ENCODE peak calls at places on chromosomes 6 and 20, in five cellular contexts. S is HCT116, A is gastrocnemius medialis, V is fibroblast of lung, K is sigmoid colon. L is an unnamed sample. For H3K4me1, the result is how much of the 10 kb centered on the place peaks cover.

GRCh38 chr20:38645980-38646858 is 44.6 kb downstream of the ARHGAP40 start:
- DNase-seq in A (peak), V (peak), S (peak), K (peak), L (peak)

GRCh38 chr6:72813807-72814596 is 192.1 kb downstream of the KCNQ5 start:
- DNase-seq in S (no peak), V (no peak), A (peak), K (no peak), L (no peak)

GRCh38 chr20:2804921-2805681 is 4.7 kb upstream of the CPXM1 start:
- DNase-seq in S (no peak), A (no peak), K (no peak), V (no peak), L (no peak)

GRCh38 chr20:39473533-39473932 is 511.4 kb downstream of the DHX35 start:
- DNase-seq in V (no peak), A (no peak), K (no peak), S (no peak), L (no peak)

GRCh38 chr6:14129572-14129971 is 12.0 kb downstream of the CD83 start:
- DNase-seq in S (peak), K (peak), A (peak), V (peak), L (peak)

GRCh38 chr6:21164768-21165326 is 428.7 kb upstream of the SOX4 start:
- DNase-seq in A (no peak), K (no peak), V (peak), S (peak), L (no peak)

GRCh38 chr6:130396722-130397121 is 30.9 kb downstream of the TMEM200A start:
- DNase-seq in A (no peak), K (no peak), S (no peak), V (no peak), L (no peak)

GRCh38 chr20:59485576-59486250 is 118.6 kb upstream of the PHACTR3 start:
- DNase-seq in S (no peak), V (no peak), A (no peak), K (no peak), L (no peak)

GRCh38 chr6:47047479-47048411 is 5.6 kb upstream of the ADGRF1 start:
- DNase-seq in K (no peak), A (peak), V (peak), S (peak), L (peak)

GRCh38 chr6:73710470-73710869 is 14.5 kb downstream of the CD109 start:
- DNase-seq in S (peak), A (no peak), V (peak), K (no peak), L (no peak)

GRCh38 chr20:8913452-8913851 is 155.4 kb upstream of the PLCB4 start:
- DNase-seq in V (no peak), K (no peak), S (no peak), A (no peak), L (peak)

GRCh38 chr6:167571550-167571949 is 246.7 kb downstream of the TTLL2 start:
- DNase-seq in K (peak), S (no peak), V (no peak), A (no peak), L (no peak)

GRCh38 chr6:168284187-168284586 is 35.4 kb downstream of the DACT2 start:
- DNase-seq in K (peak), S (no peak), V (no peak), A (no peak), L (no peak)

GRCh38 chr6:67175091-67175490 is 1460.0 kb upstream of the ADGRB3 start:
- DNase-seq in S (no peak), K (no peak), V (no peak), A (no peak), L (peak)

GRCh38 chr20:17863209-17863576 is 105.4 kb downstream of the SNX5 start:
- DNase-seq in A (no peak), V (no peak), S (no peak), K (no peak), L (no peak)

GRCh38 chr6:129501401-129502051 is 208.5 kb downstream of the ARHGAP18 start:
- DNase-seq in S (peak), K (peak), A (peak), V (peak), L (peak)

GRCh38 chr6:28081486-28081751 is 1.1 kb downstream of the ZNF165 start:
- DNase-seq in S (no peak), A (no peak), K (no peak), V (peak), L (no peak)

GRCh38 chr20:45432294-45432693 is 16.4 kb downstream of the PIGT start:
- DNase-seq in S (no peak), V (no peak), K (no peak), A (no peak), L (no peak)

GRCh38 chr6:26270903-26271639 is 93.9 kb upstream of the BTN3A2 start:
- DNase-seq in K (peak), V (peak), S (no peak), A (no peak), L (peak)

GRCh38 chr20:8126190-8126589 is 5.9 kb upstream of the PLCB1 start:
- DNase-seq in K (no peak), V (no peak), A (no peak), S (no peak), L (no peak)

GRCh38 chr6:132929141-132929540 is 114.8 kb downstream of the RPS12 start:
- DNase-seq in K (no peak), V (peak), S (no peak), A (no peak), L (no peak)

GRCh38 chr6:96301781-96302180 is 219.8 kb upstream of the UFL1 start:
- DNase-seq in V (peak), S (peak), A (no peak), K (no peak), L (no peak)

GRCh38 chr20:1369970-1370369 is 22.9 kb downstream of the FKBP1A start:
- DNase-seq in K (no peak), S (no peak), V (no peak), A (no peak), L (no peak)

GRCh38 chr6:85372188-85372914 is 77.5 kb upstream of the NT5E start:
- DNase-seq in A (no peak), S (no peak), V (no peak), K (no peak), L (no peak)

DNA sequence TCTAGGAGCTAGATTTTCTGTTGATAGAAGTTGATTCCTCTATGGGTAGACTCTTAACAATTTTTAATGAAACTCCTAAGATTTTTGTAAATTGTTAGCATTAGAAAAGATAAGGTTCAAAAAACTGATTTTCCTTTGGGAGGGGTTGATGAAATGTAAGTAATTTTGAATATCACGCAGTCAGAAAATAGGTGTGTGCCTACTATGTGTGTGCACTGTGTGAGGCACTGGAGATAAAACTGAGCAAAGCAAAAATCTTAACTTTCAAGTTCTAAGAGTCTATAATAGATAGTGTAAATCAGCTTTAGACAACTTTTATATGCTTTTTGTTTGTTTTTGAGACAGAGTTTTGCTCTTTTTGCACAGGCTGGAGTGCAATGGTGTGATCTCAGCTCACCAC is 53.3 kb downstream of the FAM217A start:
- DNase-seq in A (no peak), V (no peak), S (no peak), K (no peak), L (no peak)
- H3K4me1 ChIP-seq in A (half or more), V (under half), S (under half), K (half or more), L (under half)

GRCh38 chr6:42403415-42403814 is 48.3 kb downstream of the TRERF1 start:
- DNase-seq in A (no peak), K (no peak), V (peak), S (no peak), L (no peak)
- H3K4me3 ChIP-seq in A (no peak), K (no peak), V (no peak), S (peak), L (no peak)

GRCh38 chr6:15451738-15452137 is 205.9 kb downstream of the JARID2 start:
- DNase-seq in A (no peak), K (no peak), S (no peak), V (no peak), L (no peak)

GRCh38 chr6:15452182-15452941 is 206.5 kb downstream of the JARID2 start:
- DNase-seq in V (no peak), S (no peak), A (no peak), K (no peak), L (no peak)

GRCh38 chr6:15456422-15456821 is 206.4 kb downstream of the DTNBP1 start:
- DNase-seq in A (no peak), K (no peak), S (no peak), V (no peak), L (no peak)

GRCh38 chr6:15453622-15454021 is 207.8 kb downstream of the JARID2 start:
- DNase-seq in K (peak), V (no peak), S (no peak), A (peak), L (no peak)

GRCh38 chr6:15453186-15453585 is 207.3 kb downstream of the JARID2 start:
- DNase-seq in K (no peak), S (no peak), A (no peak), V (no peak), L (no peak)
- H3K4me1 ChIP-seq in K (under half), S (under half), A (half or more), V (under half), L (under half)

DNA sequence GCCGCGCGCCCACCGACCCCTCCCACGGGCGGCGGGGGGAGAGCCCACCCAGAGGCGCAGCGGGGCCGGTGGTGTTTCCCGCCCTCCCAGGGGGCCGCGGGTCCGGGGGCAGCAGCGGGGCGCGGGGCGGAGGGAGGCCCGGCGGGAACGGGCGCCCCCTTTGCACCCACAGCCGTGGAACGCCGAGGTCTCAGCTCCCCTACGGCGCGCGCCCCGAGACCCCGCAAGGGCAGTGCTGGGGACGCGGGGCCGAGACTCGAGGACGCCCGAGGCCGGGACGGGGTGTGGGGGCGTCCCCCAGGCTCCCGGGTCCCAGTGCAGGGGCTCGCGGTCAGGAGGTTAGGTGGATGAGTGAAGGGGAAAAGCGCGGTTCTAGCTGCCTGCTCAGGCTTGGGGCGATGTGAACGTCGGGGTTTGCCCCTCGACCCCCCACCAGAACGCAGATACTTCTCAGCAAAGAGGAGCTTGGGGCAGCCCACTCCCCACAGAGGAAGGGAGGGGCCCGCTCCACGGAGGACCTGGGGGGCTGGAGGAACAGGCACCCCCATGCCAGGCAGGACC is 65.5 kb upstream of the BHLHE23 start:
- DNase-seq in V (no peak), A (no peak), S (no peak), K (peak), L (no peak)
- H3K4me3 ChIP-seq in V (no peak), A (no peak), S (no peak), K (no peak), L (no peak)

DNA sequence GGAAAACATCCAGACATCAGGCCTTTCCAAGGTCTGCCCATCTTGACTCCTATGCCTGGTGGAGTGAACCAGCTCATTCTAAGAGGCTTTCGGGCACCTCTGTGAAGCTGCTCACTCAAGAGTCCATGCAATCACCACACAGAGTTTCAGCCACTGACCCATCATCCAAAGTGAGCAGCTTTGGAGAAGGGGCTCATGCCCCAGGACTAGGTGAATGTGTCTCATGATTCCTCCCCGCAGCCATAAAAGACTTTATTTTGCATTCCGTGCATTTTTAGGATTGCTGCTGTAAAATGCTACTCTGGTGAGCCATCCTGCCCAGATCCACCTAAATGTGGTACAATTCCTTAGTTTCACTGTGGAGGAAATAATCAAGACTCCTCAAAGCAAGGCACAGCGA is 44.5 kb upstream of the EZR start:
- DNase-seq in V (peak), K (no peak), S (no peak), A (no peak), L (no peak)
- H3K4me1 ChIP-seq in V (under half), K (under half), S (half or more), A (under half), L (under half)

GRCh38 chr20:35734777-35735649 is 7.0 kb downstream of the RBM39 start:
- DNase-seq in S (no peak), K (no peak), V (no peak), A (no peak), L (no peak)
- H3K4me3 ChIP-seq in S (no peak), K (no peak), V (no peak), A (peak), L (no peak)

GRCh38 chr20:22428051-22428450 is 156.3 kb downstream of the FOXA2 start:
- DNase-seq in K (no peak), V (no peak), A (no peak), S (no peak), L (no peak)
- H3K4me1 ChIP-seq in K (under half), V (under half), A (under half), S (under half), L (under half)

GRCh38 chr20:58130574-58130973 is 97.9 kb downstream of the ANKRD60 start:
- DNase-seq in V (peak), K (no peak), S (no peak), A (no peak), L (no peak)

GRCh38 chr20:58129736-58130135 is 98.7 kb downstream of the ANKRD60 start:
- DNase-seq in A (no peak), K (no peak), V (no peak), S (no peak), L (no peak)

GRCh38 chr20:58131581-58132142 is 96.8 kb downstream of the ANKRD60 start:
- DNase-seq in V (peak), A (no peak), S (peak), K (peak), L (no peak)

GRCh38 chr20:58130156-58130555 is 98.3 kb downstream of the ANKRD60 start:
- DNase-seq in S (no peak), V (no peak), K (no peak), A (no peak), L (no peak)

GRCh38 chr20:58131111-58131510 is 97.3 kb downstream of the ANKRD60 start:
- DNase-seq in V (peak), A (no peak), K (peak), S (no peak), L (no peak)
- H3K4me3 ChIP-seq in V (no peak), A (no peak), K (no peak), S (no peak), L (no peak)

GRCh38 chr6:30769088-30769852 is 24.9 kb upstream of the IER3 start:
- DNase-seq in V (peak), A (no peak), S (peak), K (peak), L (peak)

GRCh38 chr6:30768634-30769087 is 24.3 kb upstream of the IER3 start:
- DNase-seq in K (no peak), A (no peak), V (peak), S (no peak), L (no peak)

GRCh38 chr6:30767158-30767943 is 23.0 kb upstream of the IER3 start:
- DNase-seq in K (no peak), S (no peak), A (no peak), V (no peak), L (no peak)

GRCh38 chr6:30766461-30767157 is 22.3 kb upstream of the IER3 start:
- DNase-seq in V (no peak), A (no peak), S (no peak), K (no peak), L (no peak)

GRCh38 chr6:30767944-30768301 is 23.6 kb upstream of the IER3 start:
- DNase-seq in K (no peak), V (no peak), S (no peak), A (no peak), L (no peak)
- H3K4me1 ChIP-seq in K (half or more), V (under half), S (half or more), A (under half), L (under half)